ENCODE peak calls at places on chromosomes 12 and 14, in six cellular contexts. J, A, Z, G, X and R are unnamed samples. For H3K9me2 and H3K4me1, the result is how much of the 10 kb centered on the place peaks cover.

GRCh38 chr12:112381421-112381897 is 772 bp downstream of the HECTD4 start:
- DNase-seq in J (no peak), A (peak), Z (no peak), G (peak), X (peak), R (peak)

GRCh38 chr12:18706798-18707197 is 31.0 kb downstream of the PLCZ1 start:
- DNase-seq in J (no peak), A (no peak), Z (no peak), G (peak), X (no peak), R (no peak)

GRCh38 chr12:116159175-116159574 is 118.3 kb downstream of the MED13L start:
- DNase-seq in J (no peak), A (peak), Z (no peak), G (no peak), X (no peak), R (no peak)

GRCh38 chr12:19988457-19988856 is 379.9 kb upstream of the PDE3A start:
- DNase-seq in J (no peak), A (peak), Z (no peak), G (no peak), X (no peak), R (no peak)

GRCh38 chr14:22549981-22550670 is 38.9 kb downstream of the DAD1 start:
- DNase-seq in J (no peak), A (no peak), Z (no peak), G (peak), X (no peak), R (peak)

GRCh38 chr12:69994593-69995222 is 169.7 kb downstream of the MYRFL start:
- DNase-seq in J (peak), A (no peak), Z (no peak), G (no peak), X (no peak), R (no peak)

GRCh38 chr12:95545731-95546490 is 5.4 kb downstream of the USP44 start:
- DNase-seq in J (peak), A (no peak), Z (no peak), G (no peak), X (no peak), R (no peak)

GRCh38 chr12:52401926-52402325 is 4.2 kb downstream of the KRT82 start:
- DNase-seq in J (no peak), A (peak), Z (no peak), G (no peak), X (no peak), R (no peak)

GRCh38 chr12:15192721-15193120 is 28.5 kb downstream of the RERG start:
- DNase-seq in J (no peak), A (peak), Z (no peak), G (no peak), X (no peak), R (no peak)

GRCh38 chr12:27332407-27333310 is at the start of gene BMAL2:
- DNase-seq in J (peak), A (peak), Z (no peak), G (peak), X (peak), R (no peak)

GRCh38 chr12:100964026-100964425 is 169.4 kb downstream of the ANO4 start:
- DNase-seq in J (no peak), A (no peak), Z (no peak), G (no peak), X (no peak), R (no peak)

GRCh38 chr12:64080319-64081008 is 141.6 kb downstream of the KICS2 start:
- DNase-seq in J (no peak), A (no peak), Z (peak), G (peak), X (no peak), R (no peak)

GRCh38 chr14:23640524-23641141 is 4.5 kb downstream of the DHRS2 start:
- DNase-seq in J (peak), A (peak), Z (no peak), G (peak), X (no peak), R (peak)

GRCh38 chr14:31124197-31124596 is 83.4 kb downstream of the HECTD1 start:
- DNase-seq in J (no peak), A (no peak), Z (no peak), G (no peak), X (no peak), R (no peak)

GRCh38 chr12:47547077-47547476 is 158.8 kb downstream of the RPAP3 start:
- DNase-seq in J (no peak), A (peak), Z (no peak), G (peak), X (no peak), R (no peak)

GRCh38 chr14:89391123-89391522 is 25.9 kb downstream of the FOXN3 start:
- DNase-seq in J (no peak), A (no peak), Z (no peak), G (peak), X (no peak), R (no peak)

GRCh38 chr12:16349132-16349463 is 1.7 kb downstream of the MGST1 start:
- DNase-seq in J (no peak), A (peak), Z (no peak), G (peak), X (no peak), R (no peak)

GRCh38 chr12:33427071-33427470 is 12.5 kb downstream of the SYT10 start:
- DNase-seq in J (no peak), A (no peak), Z (no peak), G (peak), X (peak), R (peak)

GRCh38 chr14:104953097-104953496 is 25.1 kb downstream of the AHNAK2 start:
- DNase-seq in J (no peak), A (no peak), Z (no peak), G (no peak), X (no peak), R (no peak)

GRCh38 chr12:100919116-100919515 is 124.5 kb downstream of the ANO4 start:
- DNase-seq in J (no peak), A (peak), Z (no peak), G (no peak), X (no peak), R (no peak)

GRCh38 chr12:127485528-127485927 is 781.4 kb upstream of the TMEM132C start:
- DNase-seq in J (no peak), A (peak), Z (no peak), G (peak), X (peak), R (peak)

GRCh38 chr14:65080954-65081747 is 21.2 kb downstream of the MAX start:
- DNase-seq in J (no peak), A (no peak), Z (no peak), G (no peak), X (no peak), R (no peak)

GRCh38 chr14:52268191-52269061 is 928 bp downstream of the PTGDR start:
- DNase-seq in J (peak), A (peak), Z (no peak), G (no peak), X (no peak), R (no peak)

GRCh38 chr12:94416613-94417012 is 43.1 kb downstream of the CEP83 start:
- DNase-seq in J (no peak), A (no peak), Z (no peak), G (no peak), X (no peak), R (no peak)

DNA sequence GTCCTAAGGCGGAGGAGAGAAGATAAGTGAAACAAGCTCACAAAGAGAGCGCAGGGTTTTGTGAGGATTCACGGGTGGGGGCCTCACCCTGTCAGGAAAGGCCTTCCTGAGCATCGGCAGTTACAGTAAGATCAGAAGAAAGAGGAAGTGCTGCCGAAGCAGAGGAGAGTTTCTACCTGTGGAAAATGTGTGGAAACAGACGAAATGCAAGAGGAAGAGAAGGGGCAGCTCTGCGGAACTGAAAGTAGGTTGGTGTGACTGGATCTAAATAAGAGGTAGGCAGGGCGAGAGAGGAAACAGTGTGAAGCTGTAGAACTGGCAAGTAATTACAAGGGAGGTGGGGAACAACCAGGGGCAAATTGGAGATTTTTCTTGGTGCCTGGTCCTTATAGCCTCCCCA is 2.7 kb downstream of the GPR68 start:
- DNase-seq in J (no peak), A (no peak), Z (no peak), G (no peak), X (no peak), R (peak)
- H3K9ac ChIP-seq in J (no peak), A (no peak), Z (no peak), G (no peak), X (no peak), R (peak)

DNA sequence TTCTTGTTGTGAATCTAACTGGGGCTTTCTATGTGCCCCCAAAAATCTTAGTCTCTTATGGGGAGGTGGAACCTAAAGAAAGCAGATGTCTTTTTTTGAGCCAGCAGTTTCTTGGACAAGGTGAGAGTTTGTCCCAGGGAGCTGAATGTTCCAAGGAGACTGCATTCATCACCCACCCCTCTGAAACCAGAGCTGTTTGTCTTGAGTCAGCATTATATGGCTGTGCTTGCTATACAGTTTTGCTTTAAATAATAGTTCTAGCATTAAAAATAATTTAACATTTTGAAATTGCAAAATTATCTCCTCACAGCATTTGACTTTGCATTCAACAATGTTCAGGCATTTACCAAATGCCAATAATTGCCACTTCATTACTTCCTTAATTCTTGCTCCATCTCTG is 813.3 kb downstream of the BCL11B start:
- DNase-seq in J (no peak), A (no peak), Z (no peak), G (no peak), X (no peak), R (no peak)
- H3K9me2 ChIP-seq in J (under half), A (under half), Z (under half), G (under half), X (under half), R (under half)

DNA sequence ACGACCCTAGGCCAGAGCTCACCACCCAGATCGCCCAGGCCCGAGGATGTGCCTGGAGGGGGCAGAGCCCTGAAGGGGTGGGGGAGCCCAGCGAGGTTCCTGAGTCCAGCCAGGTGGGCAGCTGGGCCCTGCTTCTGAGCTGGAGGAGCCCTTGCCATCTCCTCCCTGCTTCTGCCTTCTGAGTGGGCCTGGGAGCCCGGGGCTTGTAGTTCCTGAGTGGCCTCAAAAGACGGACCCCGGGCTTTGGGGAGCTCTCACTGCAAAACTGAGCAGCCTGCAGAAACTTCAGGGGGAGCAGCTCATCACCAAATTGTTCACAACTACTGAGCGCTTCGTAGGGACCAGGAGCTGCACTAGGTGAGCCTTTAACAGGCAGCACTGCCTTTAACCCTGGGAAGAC is 112.1 kb downstream of the NCOR2 start:
- DNase-seq in J (no peak), A (no peak), Z (no peak), G (no peak), X (no peak), R (no peak)
- H3K4me1 ChIP-seq in J (under half), A (under half), Z (under half), G (under half), X (under half), R (half or more)

GRCh38 chr12:7994731-7995205 is 37.7 kb upstream of the FOXJ2 start:
- DNase-seq in J (no peak), A (peak), Z (no peak), G (peak), X (no peak), R (no peak)
- H3K9ac ChIP-seq in J (peak), A (peak), Z (no peak), G (no peak), X (no peak), R (no peak)

GRCh38 chr12:110248096-110248447 is 33.0 kb upstream of the ATP2A2 start:
- DNase-seq in J (no peak), A (no peak), Z (no peak), G (no peak), X (no peak), R (no peak)
- H3K9me2 ChIP-seq in J (under half), A (under half), Z (under half), G (under half), X (under half), R (under half)